ENCODE peak calls at places on chromosomes 6 and 20, in four cellular contexts. L, N, D and F are unnamed samples.

GRCh38 chr6:131199568-131200272 is 64.5 kb downstream of the AKAP7 start:
- DNase-seq in L (peak; percentile 17), N (no peak), D (no peak), F (no peak)

GRCh38 chr6:15879372-15880261 is 216.8 kb upstream of the DTNBP1 start:
- DNase-seq in D (peak; percentile 62), N (peak; percentile 85), L (peak; percentile 59), F (no peak)

GRCh38 chr6:153043719-153044118 is 41.2 kb upstream of the MTRF1L start:
- DNase-seq in L (no peak), D (no peak), N (no peak), F (no peak)

GRCh38 chr6:156851447-156851846 is 74.3 kb downstream of the ARID1B start:
- DNase-seq in L (no peak), D (no peak), N (no peak), F (no peak)

GRCh38 chr6:17928514-17929430 is 58.7 kb downstream of the KIF13A start:
- DNase-seq in N (no peak), L (no peak), D (no peak), F (no peak)

GRCh38 chr6:158399040-158399700 is 86.9 kb downstream of the TULP4 start:
- DNase-seq in D (no peak), N (no peak), L (no peak), F (no peak)

GRCh38 chr6:3592371-3592941 is 135.6 kb upstream of the SLC22A23 start:
- DNase-seq in D (no peak), N (no peak), L (peak; percentile 27), F (peak; percentile 89)

GRCh38 chr6:42505377-42505702 is 53.6 kb upstream of the TRERF1 start:
- DNase-seq in N (no peak), D (no peak), L (no peak), F (no peak)

GRCh38 chr6:77143659-77144447 is 319.4 kb downstream of the HTR1B start:
- DNase-seq in L (no peak), D (no peak), N (no peak), F (no peak)

GRCh38 chr6:137414599-137414998 is 79.6 kb downstream of the OLIG3 start:
- DNase-seq in D (no peak), N (no peak), L (no peak), F (no peak)

GRCh38 chr20:36852187-36852586 is 23.8 kb upstream of the TLDC2 start:
- DNase-seq in D (no peak), L (peak; percentile 75), N (no peak), F (no peak)

GRCh38 chr6:24064106-24064505 is 61.9 kb upstream of the NRSN1 start:
- DNase-seq in N (no peak), L (no peak), D (no peak), F (no peak)

GRCh38 chr6:135266675-135267074 is 85.6 kb downstream of the MYB start:
- DNase-seq in N (no peak), D (no peak), L (no peak), F (no peak)

GRCh38 chr6:157223021-157223430 is 100.3 kb downstream of the TMEM242 start:
- DNase-seq in D (no peak), L (no peak), N (no peak), F (no peak)

GRCh38 chr6:53209681-53210080 is 61.0 kb upstream of the GCM1 start:
- DNase-seq in L (no peak), D (no peak), N (no peak), F (no peak)

GRCh38 chr6:11297376-11297729 is 64.9 kb upstream of the NEDD9 start:
- DNase-seq in N (no peak), L (no peak), D (no peak), F (no peak)

GRCh38 chr6:157905590-157906337 is 75.9 kb upstream of the SYNJ2 start:
- DNase-seq in N (no peak), L (peak; percentile 15), D (no peak), F (no peak)

GRCh38 chr6:44630125-44631028 is 242.9 kb downstream of the CDC5L start:
- DNase-seq in D (peak; percentile 56), N (no peak), L (peak; percentile 85), F (no peak)

GRCh38 chr6:122495612-122496011 is 24.0 kb upstream of the SERINC1 start:
- DNase-seq in N (no peak), D (no peak), L (no peak), F (no peak)

GRCh38 chr6:170286246-170286933 is 4.5 kb downstream of the DLL1 start:
- DNase-seq in D (no peak), L (no peak), N (peak; percentile 69), F (no peak)

GRCh38 chr20:14896569-14896968 is 559.2 kb upstream of the FLRT3 start:
- DNase-seq in D (no peak), N (no peak), L (no peak), F (no peak)

GRCh38 chr20:61134286-61135035 is 117.6 kb upstream of the CDH4 start:
- DNase-seq in N (no peak), D (no peak), L (no peak), F (no peak)

GRCh38 chr6:122289721-122290501 is 109.5 kb upstream of the HSF2 start:
- DNase-seq in N (no peak), D (no peak), L (no peak), F (no peak)

GRCh38 chr20:47682916-47683315 is 102.4 kb downstream of the SULF2 start:
- DNase-seq in L (no peak), N (peak; percentile 41), D (no peak), F (no peak)

GRCh38 chr6:139306582-139306981 is 14.8 kb upstream of the TXLNB start:
- DNase-seq in N (no peak), D (no peak), L (no peak), F (no peak)

GRCh38 chr6:70693887-70694286 is 26.2 kb downstream of the SMAP1 start:
- DNase-seq in N (no peak), L (no peak), D (no peak), F (no peak)

GRCh38 chr20:6852478-6852877 is 85.0 kb downstream of the BMP2 start:
- DNase-seq in D (no peak), L (no peak), N (no peak), F (no peak)

GRCh38 chr6:85498596-85499258 is 48.8 kb downstream of the NT5E start:
- DNase-seq in L (no peak), N (no peak), D (no peak), F (no peak)

GRCh38 chr6:165662671-165663282 is at the start of gene PDE10A:
- DNase-seq in D (no peak), N (no peak), L (peak; percentile 54), F (no peak)

GRCh38 chr6:139370047-139370706 is 4.3 kb downstream of the CITED2 start:
- DNase-seq in L (no peak), D (no peak), N (no peak), F (peak; percentile 69)

GRCh38 chr6:157755032-157755751 is 67.9 kb upstream of the SNX9 start:
- DNase-seq in L (no peak), D (no peak), N (no peak), F (peak; percentile 26)

GRCh38 chr20:35133735-35134134 is 13.4 kb downstream of the EDEM2 start:
- DNase-seq in N (no peak), L (no peak), D (no peak), F (no peak)

GRCh38 chr6:3426091-3426780 is 30.6 kb downstream of the SLC22A23 start:
- DNase-seq in N (no peak), L (no peak), D (no peak), F (no peak)

GRCh38 chr6:102333736-102334135 is 940.2 kb downstream of the GRIK2 start:
- DNase-seq in N (no peak), D (no peak), L (no peak), F (no peak)

GRCh38 chr6:11929451-11929850 is 82.7 kb upstream of the HIVEP1 start:
- DNase-seq in N (no peak), D (no peak), L (peak; percentile 32), F (no peak)

GRCh38 chr20:58006346-58007316 is 221.8 kb downstream of the ANKRD60 start:
- DNase-seq in L (no peak), N (no peak), D (peak; percentile 18), F (no peak)

GRCh38 chr6:163414117-163414366 is 476 bp upstream of the QKI start:
- DNase-seq in L (no peak), N (no peak), D (no peak), F (no peak)

GRCh38 chr6:169158182-169158573 is 95.5 kb downstream of the THBS2 start:
- DNase-seq in L (no peak), N (peak; percentile 55), D (no peak), F (no peak)

GRCh38 chr6:157867155-157867559 is 44.1 kb downstream of the SNX9 start:
- DNase-seq in D (no peak), L (peak; percentile 28), N (no peak), F (no peak)

GRCh38 chr20:2234788-2235187 is 61.0 kb upstream of the TGM3 start:
- DNase-seq in L (no peak), N (no peak), D (no peak), F (no peak)
- H3K4me3 ChIP-seq in L (no peak overlapping the region), N (no peak overlapping the region), D (no peak overlapping the region), F (no peak overlapping the region)

DNA sequence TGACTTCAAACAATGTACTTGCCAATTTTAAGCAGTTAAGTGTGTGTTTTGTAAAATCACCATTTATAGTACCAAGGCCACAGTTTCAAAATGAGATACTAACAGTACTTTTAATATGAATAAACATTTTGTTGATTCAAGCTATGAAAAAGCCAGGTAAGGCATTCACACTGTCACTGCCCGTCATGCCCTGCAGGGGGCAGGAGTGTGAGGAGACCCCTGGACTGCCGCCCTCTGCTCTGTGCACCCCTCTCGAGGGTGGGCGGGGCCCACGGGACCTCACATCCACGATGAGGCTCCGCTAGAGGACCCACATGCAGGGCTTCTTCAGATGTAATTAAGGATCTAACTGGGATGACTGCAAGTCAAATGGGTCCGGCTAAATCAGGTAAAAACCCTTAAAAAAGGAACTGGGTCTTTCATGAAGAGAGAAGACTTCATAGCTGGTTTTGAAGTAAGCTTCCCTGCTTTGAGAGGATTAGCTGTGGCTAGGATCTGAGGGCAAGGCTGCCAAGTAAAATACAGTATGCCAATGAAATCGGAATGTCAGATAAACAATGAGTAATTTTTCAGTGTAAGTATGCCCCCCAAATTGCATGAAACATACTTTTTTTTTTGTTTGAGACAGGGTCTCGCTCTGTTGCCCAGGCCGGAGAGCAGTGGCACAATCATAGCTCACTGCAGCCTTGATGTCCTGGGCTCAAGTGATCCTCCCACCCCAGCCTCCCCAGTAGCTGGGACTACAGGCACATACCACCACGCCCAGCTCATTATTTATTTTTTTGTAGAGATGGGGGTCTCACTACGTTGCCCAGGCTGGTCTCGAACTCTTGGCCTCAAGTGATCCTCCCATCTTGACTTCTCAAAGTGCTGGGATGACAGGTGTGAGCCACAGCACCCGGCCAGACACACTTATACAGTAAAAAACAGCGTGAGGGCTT is 18.7 kb downstream of the DIDO1 start:
- DNase-seq in L (no peak), N (no peak), D (peak; percentile 41), F (no peak)
- H3K36me3 ChIP-seq in L (peaks cover 96% of the 10 kb centered on the region), N (peaks cover 100% of the 10 kb centered on the region), D (peaks cover 100% of the 10 kb centered on the region), F (peaks cover 49% of the 10 kb centered on the region)

GRCh38 chr20:31842471-31843157 is 2.8 kb downstream of the FOXS1 start:
- DNase-seq in N (peak; percentile 73), L (peak; percentile 79), D (no peak), F (no peak)
- H3K4me3 ChIP-seq in N (peak overlapping the region; percentile 53), L (no peak overlapping the region), D (no peak overlapping the region), F (no peak overlapping the region)

DNA sequence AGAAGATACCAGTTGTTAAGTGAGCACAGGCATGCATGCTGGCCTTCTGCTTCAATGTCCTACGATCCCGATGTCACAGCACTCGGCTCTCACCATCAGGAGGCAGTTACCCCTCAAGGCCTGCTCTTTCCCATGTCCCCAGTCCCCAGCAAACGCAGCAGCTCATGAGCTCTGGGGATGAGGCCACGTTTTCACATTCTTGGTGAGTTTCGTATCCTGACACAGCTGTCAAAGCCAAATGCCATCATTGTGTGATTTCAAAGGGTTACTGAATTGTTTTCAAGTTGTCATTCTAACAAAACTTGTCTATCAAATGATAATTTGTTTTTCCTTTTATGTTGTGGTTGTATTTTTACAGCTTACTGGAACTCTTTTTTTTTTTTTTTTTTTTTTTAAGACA is 226.9 kb upstream of the KCNG1 start:
- DNase-seq in D (no peak), N (no peak), L (no peak), F (no peak)
- H3K36me3 ChIP-seq in D (no peaks in the 10 kb centered on the region), N (no peaks in the 10 kb centered on the region), L (no peaks in the 10 kb centered on the region), F (no peaks in the 10 kb centered on the region)